ENCODE peak calls at places on chromosome 1, in six cellular contexts. N is mesendoderm, F is neuronal stem cell, L is IMR-90, U is H1, E is H9. I is an unnamed sample.

GRCh38 chr1:95496307-95496706 is 262.3 kb downstream of the RWDD3 start:
- DNase-seq in F (peak), L (no peak), E (no peak), U (no peak), N (no peak), I (no peak)

GRCh38 chr1:41495171-41495948 is 10.9 kb upstream of the EDN2 start:
- DNase-seq in F (no peak), L (peak), N (peak), U (no peak), E (peak), I (peak)

GRCh38 chr1:157781048-157781447 is 4.1 kb upstream of the FCRL2 start:
- DNase-seq in E (no peak), F (no peak), U (no peak), N (no peak), L (no peak), I (no peak)

GRCh38 chr1:28380394-28380793 is 10.9 kb downstream of the PHACTR4 start:
- DNase-seq in N (no peak), L (no peak), E (no peak), F (no peak), U (no peak), I (no peak)

GRCh38 chr1:226223786-226224244 is 351 bp downstream of the MIXL1 start:
- DNase-seq in F (peak), L (no peak), E (peak), U (no peak), N (peak), I (peak)

GRCh38 chr1:111597433-111597832 is 22.2 kb upstream of the RAP1A start:
- DNase-seq in U (no peak), F (no peak), E (no peak), L (peak), N (no peak), I (peak)

GRCh38 chr1:19213580-19213979 is 3.5 kb upstream of the UBR4 start:
- DNase-seq in L (no peak), E (no peak), F (no peak), N (no peak), U (no peak), I (no peak)

GRCh38 chr1:32179193-32179442 is 357 bp upstream of the TXLNA start:
- DNase-seq in U (no peak), E (no peak), L (no peak), N (no peak), F (no peak), I (no peak)

GRCh38 chr1:112833806-112834205 is 118.7 kb upstream of the PPM1J start:
- DNase-seq in F (no peak), E (no peak), N (no peak), L (peak), U (no peak), I (no peak)

GRCh38 chr1:202247104-202247503 is 53.5 kb downstream of the LGR6 start:
- DNase-seq in L (no peak), U (no peak), F (no peak), E (peak), N (no peak), I (no peak)

GRCh38 chr1:17295292-17295691 is 12.7 kb upstream of the PADI4 start:
- DNase-seq in N (no peak), U (no peak), E (no peak), L (no peak), F (no peak), I (no peak)

GRCh38 chr1:24302209-24302611 is 16.9 kb upstream of the GRHL3 start:
- DNase-seq in N (no peak), L (no peak), E (no peak), F (no peak), U (no peak), I (no peak)

GRCh38 chr1:208597571-208597970 is 353.4 kb upstream of the PLXNA2 start:
- DNase-seq in N (no peak), L (no peak), E (no peak), U (no peak), F (no peak), I (no peak)

GRCh38 chr1:208069317-208069716 is 158.4 kb upstream of the CD34 start:
- DNase-seq in E (no peak), L (no peak), F (no peak), N (no peak), U (no peak), I (no peak)

GRCh38 chr1:29201595-29202051 is 19.9 kb upstream of the SRSF4 start:
- DNase-seq in E (no peak), U (no peak), F (no peak), L (no peak), N (no peak), I (no peak)

GRCh38 chr1:198491596-198491995 is 48.9 kb downstream of the ATP6V1G3 start:
- DNase-seq in F (no peak), L (no peak), E (no peak), U (no peak), N (no peak), I (no peak)

GRCh38 chr1:205528887-205529825 is 24.7 kb downstream of the CDK18 start:
- DNase-seq in E (peak), N (peak), F (peak), U (peak), L (peak), I (peak)

GRCh38 chr1:112370981-112371380 is 25.0 kb upstream of the CTTNBP2NL start:
- DNase-seq in N (no peak), E (no peak), L (no peak), F (no peak), U (no peak), I (no peak)

GRCh38 chr1:166843322-166843721 is 4.0 kb downstream of the POGK start:
- DNase-seq in E (no peak), U (no peak), N (no peak), F (no peak), L (no peak), I (no peak)

GRCh38 chr1:77438239-77438913 is 156.6 kb downstream of the AK5 start:
- DNase-seq in L (peak), N (no peak), F (no peak), E (no peak), U (no peak), I (peak)

GRCh38 chr1:59135761-59136255 is 161.1 kb upstream of the FGGY start:
- DNase-seq in E (no peak), L (no peak), N (no peak), U (no peak), F (no peak), I (no peak)
- H2BK15ac ChIP-seq in E (no peak), L (no peak), N (no peak), U (no peak), F (no peak), I (no peak)

DNA sequence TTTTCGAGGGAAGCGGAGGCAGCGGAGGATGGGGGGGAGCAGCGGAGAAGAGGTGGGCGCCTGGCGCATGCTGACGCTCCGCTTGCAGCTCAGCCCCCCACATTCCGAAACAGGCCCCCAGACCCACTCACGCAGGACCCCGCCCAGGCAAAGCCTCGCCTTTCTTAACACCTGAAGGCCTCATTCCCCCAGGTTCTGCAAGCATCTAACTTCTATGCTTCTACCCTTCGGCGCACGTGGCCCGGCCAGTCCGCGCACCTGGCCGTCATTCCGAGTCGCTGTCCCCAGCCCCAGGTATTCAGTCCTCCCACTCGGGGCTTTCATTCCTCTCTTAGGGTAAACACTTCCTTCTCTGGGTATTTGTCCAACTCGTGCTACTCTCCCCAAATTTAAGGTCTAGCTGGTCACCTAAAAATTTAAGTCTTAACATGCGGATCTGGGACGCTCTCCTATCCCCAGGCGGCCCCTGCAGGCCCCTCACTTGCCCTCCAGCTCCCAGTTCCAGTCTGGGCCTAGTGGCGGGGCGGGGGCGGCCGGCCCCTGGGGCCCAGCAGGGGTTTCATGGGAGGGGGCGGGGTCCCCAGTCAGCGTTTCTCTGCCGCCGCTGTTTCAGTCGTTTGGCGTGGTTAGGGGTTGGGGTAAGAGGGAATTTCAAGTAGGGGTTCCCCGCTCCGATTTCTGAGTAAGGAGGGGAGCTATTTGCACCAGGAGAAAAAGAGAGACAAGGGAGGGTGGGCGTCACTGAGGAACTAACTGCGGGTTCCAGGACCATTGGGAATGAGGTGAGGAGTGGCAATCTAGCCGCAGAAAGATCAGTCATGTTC is 2.7 kb upstream of the ZBTB7B start:
- DNase-seq in N (peak), L (no peak), U (no peak), E (peak), F (no peak), I (peak)
- H3K4ac ChIP-seq in N (peak), L (peak), U (peak), E (no peak), F (peak), I (peak)

DNA sequence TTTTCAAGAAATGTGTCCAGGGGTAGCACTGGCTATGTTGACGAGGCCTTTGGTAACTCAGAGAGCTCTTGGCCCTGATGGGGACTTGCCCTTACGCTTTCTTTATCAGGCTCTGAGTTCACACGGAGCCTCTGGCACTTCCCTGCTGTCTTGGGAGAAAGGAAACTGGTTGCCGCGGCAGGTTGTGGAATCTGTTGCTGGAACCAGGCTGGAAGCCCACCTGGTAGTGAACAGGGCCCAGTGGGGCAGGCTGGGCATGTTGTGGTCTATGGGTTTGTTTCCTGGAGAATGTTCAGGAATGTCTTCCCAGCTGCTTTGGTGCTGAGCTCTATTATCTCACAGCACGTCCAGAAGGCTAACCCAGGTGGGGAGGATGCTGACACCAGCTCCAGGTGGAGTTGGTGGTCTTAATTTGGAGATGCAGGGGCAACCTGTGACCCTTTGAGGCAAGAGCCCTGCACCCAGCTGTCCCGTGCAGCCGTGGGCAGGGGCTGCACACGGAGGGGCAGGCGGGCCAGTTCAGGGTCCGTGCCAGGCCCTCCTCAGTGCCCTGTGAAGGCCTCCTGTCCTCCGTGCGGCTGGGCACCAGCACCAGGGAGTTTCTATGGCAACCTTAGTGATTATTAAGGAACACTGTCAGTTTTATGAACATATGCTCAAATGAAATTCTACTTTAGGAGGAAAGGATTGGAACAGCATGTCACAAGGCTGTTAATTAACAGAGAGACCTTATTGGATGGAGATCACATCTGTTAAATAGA is 33.4 kb upstream of the TDRD10 start:
- DNase-seq in E (no peak), F (no peak), N (no peak), U (no peak), L (no peak), I (no peak)
- H2BK15ac ChIP-seq in E (no peak), F (no peak), N (no peak), U (no peak), L (no peak), I (no peak)

GRCh38 chr1:116463730-116464129 is 90.7 kb downstream of the ATP1A1 start:
- DNase-seq in E (no peak), N (no peak), L (no peak), U (no peak), F (no peak), I (no peak)

GRCh38 chr1:116466810-116467557 is 93.9 kb downstream of the ATP1A1 start:
- DNase-seq in U (no peak), N (no peak), F (no peak), L (no peak), E (no peak), I (no peak)

GRCh38 chr1:116465845-116466685 is 93.0 kb downstream of the ATP1A1 start:
- DNase-seq in L (no peak), F (no peak), U (no peak), N (no peak), E (no peak), I (peak)

GRCh38 chr1:116462722-116463121 is 89.7 kb downstream of the ATP1A1 start:
- DNase-seq in F (no peak), L (no peak), E (no peak), N (no peak), U (no peak), I (no peak)

GRCh38 chr1:116465477-116465844 is 92.4 kb downstream of the ATP1A1 start:
- DNase-seq in E (no peak), L (no peak), F (no peak), U (no peak), N (no peak), I (no peak)
- H3K4ac ChIP-seq in E (no peak), L (no peak), F (no peak), U (no peak), N (no peak), I (peak)